ENCODE peak calls at places on chromosomes 16 and 17, in six cellular contexts. J is HCT116, R is SK-N-SH, X is HepG2, F is H1, S is GM12878. B is an unnamed sample.

GRCh38 chr17:79917902-79918484 is 78.8 kb upstream of the CBX4 start:
- DNase-seq in S (no peak), X (no peak), J (no peak), F (no peak), R (no peak), B (no peak)

GRCh38 chr16:23801387-23801786 is 34.4 kb upstream of the PRKCB start:
- DNase-seq in X (peak), F (peak), R (peak), J (peak), S (no peak), B (peak)

GRCh38 chr17:67377727-67378443 is 804 bp downstream of the PITPNC1 start:
- DNase-seq in R (peak), F (no peak), X (no peak), S (no peak), J (no peak), B (peak)

GRCh38 chr17:17044846-17045561 is 2.7 kb downstream of the MPRIP start:
- DNase-seq in X (no peak), R (peak), S (peak), J (no peak), F (no peak), B (no peak)

GRCh38 chr16:66930189-66930588 is 4.0 kb downstream of the CIAO2B start:
- DNase-seq in F (no peak), R (no peak), S (no peak), J (no peak), X (peak), B (no peak)

GRCh38 chr16:89183975-89184684 is 12.6 kb downstream of the CDH15 start:
- DNase-seq in F (peak), X (no peak), R (no peak), J (no peak), S (no peak), B (no peak)

GRCh38 chr16:5350118-5350517 is 252.5 kb upstream of the EEF2KMT start:
- DNase-seq in R (peak), J (no peak), F (no peak), X (no peak), S (no peak), B (no peak)

GRCh38 chr17:61849674-61850073 is 13.7 kb downstream of the BRIP1 start:
- DNase-seq in J (no peak), R (no peak), S (no peak), X (no peak), F (no peak), B (no peak)

GRCh38 chr17:41058741-41059140 is 1.2 kb downstream of the KRTAP2-3 start:
- DNase-seq in J (no peak), X (peak), F (no peak), S (no peak), R (no peak), B (no peak)

GRCh38 chr17:77045441-77046041 is 95.2 kb upstream of the SEC14L1 start:
- DNase-seq in S (no peak), X (no peak), J (no peak), F (no peak), R (no peak), B (no peak)

GRCh38 chr16:88703486-88704309 is 2.5 kb downstream of the RNF166 start:
- DNase-seq in F (no peak), R (no peak), J (no peak), X (no peak), S (no peak), B (no peak)

GRCh38 chr16:68539704-68540370 is 746 bp downstream of the ZFP90 start:
- DNase-seq in F (peak), X (no peak), J (no peak), S (no peak), R (no peak), B (peak)

GRCh38 chr16:69309316-69309715 is 1.8 kb upstream of the VPS4A start:
- DNase-seq in X (no peak), F (no peak), J (no peak), S (no peak), R (no peak), B (no peak)

GRCh38 chr16:79776243-79776884 is 175.8 kb upstream of the MAF start:
- DNase-seq in X (no peak), J (no peak), S (no peak), R (no peak), F (no peak), B (no peak)

GRCh38 chr16:27205436-27206065 is 2.2 kb downstream of the KDM8 start:
- DNase-seq in X (no peak), S (no peak), R (no peak), J (no peak), F (no peak), B (no peak)

GRCh38 chr16:81889896-81890634 is 111.0 kb downstream of the PLCG2 start:
- DNase-seq in J (peak), F (peak), X (peak), R (peak), S (no peak), B (peak)

GRCh38 chr17:48472485-48473281 is 42.7 kb upstream of the SKAP1 start:
- DNase-seq in S (no peak), X (no peak), F (no peak), R (no peak), J (peak), B (peak)

GRCh38 chr17:49969134-49969759 is at the start of gene DLX4:
- DNase-seq in F (peak), S (no peak), X (no peak), R (peak), J (no peak), B (peak)

GRCh38 chr16:6828690-6829089 is 504.0 kb upstream of the RBFOX1 start:
- DNase-seq in R (no peak), X (no peak), J (no peak), S (no peak), F (no peak), B (no peak)

GRCh38 chr17:44219636-44220210 is at the start of gene UBTF:
- DNase-seq in J (no peak), F (peak), X (peak), S (no peak), R (peak), B (no peak)

GRCh38 chr17:62732125-62732524 is 76.0 kb downstream of the MARCHF10 start:
- DNase-seq in S (no peak), R (no peak), X (no peak), J (no peak), F (no peak), B (no peak)

GRCh38 chr16:67241008-67241900 is 6.0 kb downstream of the FHOD1 start:
- DNase-seq in R (no peak), S (no peak), F (no peak), J (no peak), X (peak), B (peak)

GRCh38 chr17:28946239-28946638 is 5.1 kb downstream of the PHF12 start:
- DNase-seq in R (no peak), F (no peak), X (no peak), J (no peak), S (no peak), B (no peak)

GRCh38 chr17:67289174-67289876 is 44.3 kb upstream of the HELZ start:
- DNase-seq in J (no peak), R (no peak), X (no peak), S (no peak), F (no peak), B (no peak)

GRCh38 chr16:25692307-25692706 is 548 bp downstream of the HS3ST4 start:
- DNase-seq in X (no peak), R (peak), J (no peak), S (no peak), F (peak), B (no peak)

GRCh38 chr16:25693621-25694020 is 1.9 kb downstream of the HS3ST4 start:
- DNase-seq in J (no peak), R (no peak), X (no peak), F (no peak), S (no peak), B (no peak)

GRCh38 chr16:25692734-25693508 is 1.2 kb downstream of the HS3ST4 start:
- DNase-seq in S (no peak), X (no peak), R (peak), F (peak), J (no peak), B (no peak)

GRCh38 chr16:25690563-25691143 is 1.1 kb upstream of the HS3ST4 start:
- DNase-seq in J (no peak), F (no peak), R (no peak), S (no peak), X (no peak), B (no peak)

GRCh38 chr16:25691519-25692091 is at the start of gene HS3ST4:
- DNase-seq in X (no peak), R (peak), S (no peak), J (no peak), F (peak), B (no peak)
- TF ChIP-seq JUND in X (no peak), R (no peak), S (no peak), J (no peak), F (no peak), B (no peak)

DNA sequence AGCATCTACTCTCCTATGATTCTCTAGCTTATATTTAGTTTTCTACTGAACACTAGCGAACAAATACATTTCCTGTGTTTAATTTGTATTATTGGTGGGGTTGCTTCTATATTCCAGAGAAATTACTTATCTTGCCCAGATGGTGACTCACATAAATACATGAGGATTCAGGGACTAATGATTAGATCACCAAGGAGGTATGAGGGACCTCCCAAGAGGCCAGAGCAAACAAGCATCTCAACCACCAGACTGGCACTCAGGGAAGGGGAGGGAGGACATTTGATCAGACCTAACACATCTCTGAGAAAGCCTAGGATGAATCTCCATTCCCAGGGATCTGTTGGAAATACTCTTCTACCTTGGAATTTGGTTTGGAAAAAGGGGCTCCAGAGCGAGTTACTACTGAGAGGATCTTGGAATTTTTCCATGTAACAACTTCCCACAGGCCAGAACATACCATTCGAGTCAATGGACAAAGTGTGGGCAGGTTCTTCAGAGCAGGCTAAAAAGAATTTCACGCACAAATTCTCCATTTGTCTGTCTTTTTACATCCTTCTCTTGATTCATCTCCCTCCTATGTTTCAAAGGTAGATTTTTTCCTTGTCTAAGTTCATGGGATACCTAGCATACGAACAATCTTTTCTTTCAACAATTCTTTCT is 262.6 kb upstream of the MYOCD start:
- DNase-seq in F (no peak), J (no peak), S (no peak), R (no peak), X (no peak), B (no peak)
- TF ChIP-seq JUND in F (no peak), J (no peak), S (no peak), R (no peak), X (no peak), B (no peak)

GRCh38 chr17:55237268-55237667 is 27.5 kb upstream of the HLF start:
- DNase-seq in X (no peak), F (no peak), R (no peak), J (no peak), S (no peak), B (no peak)

GRCh38 chr17:55241097-55241496 is 23.7 kb upstream of the HLF start:
- DNase-seq in S (no peak), F (no peak), R (no peak), J (no peak), X (no peak), B (no peak)

GRCh38 chr17:55237826-55238196 is 26.9 kb upstream of the HLF start:
- DNase-seq in X (no peak), J (no peak), F (no peak), S (no peak), R (no peak), B (no peak)

GRCh38 chr17:55238197-55238930 is 26.4 kb upstream of the HLF start:
- DNase-seq in J (peak), X (peak), S (peak), F (peak), R (peak), B (peak)

GRCh38 chr17:55238931-55239297 is 25.8 kb upstream of the HLF start:
- DNase-seq in R (peak), S (no peak), J (no peak), F (no peak), X (peak), B (no peak)
- TF ChIP-seq JUND in R (no peak), S (no peak), J (no peak), F (no peak), X (no peak), B (no peak)

DNA sequence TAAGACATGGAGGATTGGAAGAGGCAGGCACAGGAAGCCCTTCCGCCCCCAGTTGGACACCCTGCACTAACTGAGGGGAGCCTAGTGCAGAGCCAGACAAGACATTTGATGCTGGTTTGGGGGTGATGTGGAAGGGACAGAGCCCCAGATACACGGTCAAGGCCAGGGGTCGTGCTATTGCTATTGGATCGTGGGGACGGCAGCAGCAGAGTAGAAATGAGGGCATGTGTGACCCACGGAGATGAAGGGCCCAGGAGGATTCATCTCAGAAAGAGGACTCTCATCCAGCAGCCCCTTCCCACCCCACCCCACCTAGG is 2.0 kb upstream of the VAMP2 start:
- DNase-seq in S (no peak), R (no peak), F (no peak), X (no peak), J (no peak), B (no peak)
- TF ChIP-seq JUND in S (no peak), R (no peak), F (no peak), X (no peak), J (no peak), B (no peak)

DNA sequence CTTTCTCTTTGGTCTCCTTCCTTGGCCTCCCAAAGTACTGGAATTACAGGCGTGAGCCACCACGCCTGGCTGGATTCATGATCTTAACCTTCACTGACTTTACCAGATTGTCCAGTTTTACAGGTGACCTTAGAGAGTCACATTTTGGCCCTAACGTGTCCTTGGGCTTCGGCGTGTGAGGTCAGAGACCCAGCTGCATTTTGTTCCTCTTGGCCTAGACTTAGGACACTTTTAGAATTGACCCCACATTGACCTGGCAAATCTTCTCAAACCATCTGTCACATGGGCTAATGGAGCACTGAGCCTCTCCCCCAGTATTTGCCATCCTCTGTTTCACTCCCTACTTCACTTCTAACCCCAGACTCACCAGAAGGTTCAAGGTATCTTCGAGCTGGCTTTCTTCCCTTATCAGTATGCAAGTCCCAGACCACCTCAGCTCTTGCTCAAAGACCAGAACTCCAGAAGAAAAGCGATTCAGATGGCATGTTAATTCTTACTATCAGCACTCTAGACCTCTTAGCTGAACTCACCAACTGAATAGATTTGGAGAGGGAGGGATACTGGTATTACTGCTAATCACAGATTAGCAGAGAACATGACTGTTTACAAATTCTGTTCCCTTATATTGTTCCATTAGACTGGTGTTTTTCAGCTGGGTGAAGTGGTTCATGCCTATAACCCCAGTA is 1.8 kb upstream of the CYTH1 start:
- DNase-seq in S (no peak), R (no peak), J (no peak), F (no peak), X (no peak), B (peak)
- TF ChIP-seq JUND in S (no peak), R (no peak), J (no peak), F (no peak), X (no peak), B (no peak)

DNA sequence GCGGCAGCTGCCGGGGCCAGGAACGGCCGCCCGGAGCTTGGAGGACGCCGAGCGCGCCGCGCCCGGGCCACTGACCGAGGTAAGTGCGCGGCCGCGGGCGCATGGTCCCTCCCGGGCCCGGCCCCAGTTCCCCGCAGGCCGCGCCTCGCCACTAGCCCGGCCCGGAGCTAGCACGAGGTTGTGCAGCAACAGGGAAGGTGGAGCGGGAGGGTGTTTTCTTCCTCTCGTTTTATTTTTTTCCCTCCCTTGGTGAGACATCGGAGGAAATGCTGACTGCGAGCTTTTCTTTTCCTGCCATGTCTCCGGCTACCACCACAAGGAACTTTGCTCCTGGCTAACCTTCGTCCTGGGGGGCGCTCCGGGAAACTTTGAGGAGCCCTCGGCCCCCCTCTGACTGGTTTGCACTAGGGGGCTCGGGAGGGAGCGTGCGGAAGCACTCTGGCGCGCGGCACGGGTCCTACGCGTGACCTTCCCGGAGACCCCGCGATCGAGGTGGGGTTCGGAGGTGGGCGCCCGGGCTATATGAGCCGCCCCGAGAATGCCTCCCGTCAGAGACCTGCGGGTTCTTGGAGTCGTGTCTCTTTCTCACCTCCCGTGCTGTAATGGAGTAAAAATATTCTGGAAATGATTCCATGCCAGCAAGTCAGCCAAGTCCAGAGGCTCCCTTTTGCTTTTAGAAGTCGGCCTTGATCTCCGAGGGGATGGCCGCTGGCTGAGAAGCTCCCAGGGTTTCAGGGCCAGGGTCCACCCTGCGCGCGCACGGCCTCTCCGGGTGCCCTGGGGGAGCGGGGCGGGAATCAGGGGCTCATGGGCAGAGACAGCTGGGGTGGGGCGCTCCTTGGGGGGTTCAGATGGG is 906 bp downstream of the KCNJ12 start:
- DNase-seq in X (no peak), J (no peak), F (peak), R (peak), S (no peak), B (no peak)
- TF ChIP-seq JUND in X (no peak), J (no peak), F (no peak), R (no peak), S (no peak), B (no peak)

DNA sequence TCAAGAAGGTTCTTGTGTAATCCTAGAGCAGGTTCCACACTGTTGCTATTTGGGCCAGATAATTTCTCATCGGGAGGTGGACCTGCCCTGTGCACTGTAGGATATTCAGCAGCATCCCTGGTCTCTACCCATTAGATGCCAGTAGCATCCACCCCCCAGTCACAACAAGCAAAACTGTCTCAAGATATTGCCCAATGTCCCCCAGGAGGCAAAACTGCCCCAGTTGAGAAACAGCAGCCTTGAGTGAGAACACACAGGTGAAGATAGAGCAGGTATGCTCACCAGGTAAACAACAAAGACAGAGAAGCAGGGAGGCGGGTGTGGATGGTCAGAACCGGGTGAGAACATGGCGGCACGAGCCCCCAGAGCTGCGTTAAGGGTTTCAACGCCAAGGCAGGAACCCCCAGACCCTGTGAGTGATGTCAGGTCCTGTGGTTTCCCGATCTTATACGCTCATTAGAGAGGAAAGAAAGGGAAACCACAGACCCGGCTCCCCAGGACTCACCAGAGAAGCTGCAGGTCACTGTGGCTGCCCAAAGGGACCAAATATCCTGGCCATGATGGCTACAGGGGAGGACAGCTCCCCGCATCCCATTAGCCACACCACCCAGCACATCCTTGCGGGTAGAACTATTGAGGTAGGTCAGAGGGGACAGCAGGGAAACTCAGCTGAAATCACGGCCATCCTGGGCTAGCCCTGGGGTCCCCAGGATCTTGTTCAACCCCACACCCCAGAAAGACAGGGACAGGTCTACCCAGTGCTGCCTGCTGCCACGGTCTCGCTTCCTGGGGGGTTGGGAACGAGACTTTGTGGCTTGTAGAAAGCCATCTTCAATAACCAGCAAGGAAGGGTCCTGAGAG is 21.2 kb downstream of the CDC42EP4 start:
- DNase-seq in X (no peak), F (no peak), J (no peak), S (no peak), R (no peak), B (no peak)
- TF ChIP-seq JUND in X (no peak), F (no peak), J (no peak), S (no peak), R (no peak), B (no peak)

GRCh38 chr16:8564934-8565345 is 25.4 kb downstream of the TMEM114 start:
- DNase-seq in R (no peak), J (no peak), S (no peak), X (no peak), F (no peak), B (no peak)
- TF ChIP-seq JUND in R (no peak), J (no peak), S (no peak), X (no peak), F (no peak), B (no peak)

GRCh38 chr17:57051886-57052342 is 33.1 kb upstream of the AKAP1 start:
- DNase-seq in F (no peak), S (no peak), J (no peak), X (no peak), R (no peak), B (no peak)
- TF ChIP-seq JUND in F (no peak), S (no peak), J (no peak), X (no peak), R (no peak), B (no peak)